ENCODE peak calls at places on chromosomes 13 and 19, in ten cellular contexts. G, T, N, U, M, I, W, A, Q and L are unnamed samples.
A peak's percentile ranks its signal among the peaks of the same experiment; 100 is the strongest.

GRCh38 chr19:409515-410242 is 732 bp upstream of the C2CD4C start:
- DNase-seq in I (peak; percentile 43), U (no peak), Q (no peak), W (no peak), G (no peak), A (no peak), M (no peak), N (peak; percentile 43), T (no peak), L (peak; percentile 67)

GRCh38 chr13:29503041-29503837 is 92.2 kb downstream of the SLC7A1 start:
- DNase-seq in T (no peak), N (no peak), A (no peak), G (peak; percentile 24), U (peak; percentile 52), M (no peak), Q (no peak), W (no peak), I (no peak), L (no peak)

GRCh38 chr19:35757231-35757748 is 461 bp upstream of the HSPB6 start:
- DNase-seq in U (peak; percentile 98), N (no peak), A (peak; percentile 87), G (peak; percentile 46), I (peak; percentile 78), W (peak; percentile 43), M (no peak), T (no peak), Q (peak; percentile 63), L (peak; percentile 93)

GRCh38 chr19:44303976-44304568 is 753 bp downstream of the ZNF235 start:
- DNase-seq in A (no peak), T (no peak), W (no peak), M (no peak), N (no peak), U (peak; percentile 47), G (no peak), Q (no peak), I (no peak), L (no peak)

GRCh38 chr13:109355875-109356428 is 430.4 kb downstream of the IRS2 start:
- DNase-seq in N (no peak), I (no peak), A (no peak), T (no peak), U (no peak), W (no peak), Q (no peak), M (no peak), G (no peak), L (no peak)

GRCh38 chr13:83940742-83941141 is 58.5 kb upstream of the SLITRK1 start:
- DNase-seq in W (no peak), Q (no peak), N (no peak), I (no peak), T (no peak), U (peak; percentile 57), A (no peak), M (no peak), G (no peak), L (no peak)

GRCh38 chr19:1811942-1812425 is at the start of gene ATP8B3:
- DNase-seq in Q (no peak), A (no peak), M (peak; percentile 60), T (no peak), I (peak; percentile 93), W (peak; percentile 36), N (no peak), U (no peak), G (no peak), L (no peak)

GRCh38 chr19:55178781-55179569 is 1.1 kb downstream of the SYT5 start:
- DNase-seq in Q (peak; percentile 76), G (peak; percentile 88), N (peak; percentile 75), T (peak; percentile 84), A (peak; percentile 46), M (peak; percentile 97), I (peak; percentile 93), W (peak; percentile 90), U (peak; percentile 84), L (peak; percentile 87)

GRCh38 chr13:24161010-24161775 is 673 bp downstream of the SPATA13 start:
- DNase-seq in U (no peak), G (peak; percentile 53), I (peak; percentile 62), T (no peak), W (peak; percentile 38), Q (peak; percentile 25), M (peak; percentile 14), A (no peak), N (peak; percentile 62), L (peak; percentile 53)

GRCh38 chr19:16327911-16328823 is 3.5 kb downstream of the KLF2 start:
- DNase-seq in G (peak; percentile 43), I (peak; percentile 85), W (no peak), A (peak; percentile 79), M (peak; percentile 53), N (no peak), U (peak; percentile 91), Q (no peak), T (no peak), L (peak; percentile 93)